ENCODE peak calls at places on chromosome 13, in five cellular contexts. J, W, Y, F and A are unnamed samples.

GRCh38 chr13:88586263-88586662 is 915.1 kb downstream of the SLITRK5 start:
- DNase-seq in J (no peak), W (no peak), Y (no peak), F (no peak), A (no peak)

GRCh38 chr13:108911807-108912206 is 282.4 kb downstream of the MYO16 start:
- DNase-seq in J (no peak), W (no peak), Y (no peak), F (no peak), A (no peak)

GRCh38 chr13:76904507-76904906 is 18.3 kb upstream of the KCTD12 start:
- DNase-seq in J (no peak), W (no peak), Y (no peak), F (no peak), A (no peak)

GRCh38 chr13:100274942-100275506 is 186.1 kb downstream of the PCCA start:
- DNase-seq in J (no peak), W (no peak), Y (no peak), F (no peak), A (no peak)

GRCh38 chr13:44758595-44759221 is 182.6 kb upstream of the TSC22D1 start:
- DNase-seq in J (peak), W (no peak), Y (no peak), F (peak), A (peak)

GRCh38 chr13:21638319-21639282 is 32.3 kb upstream of the FGF9 start:
- DNase-seq in J (peak), W (peak), Y (peak), F (peak), A (no peak)

GRCh38 chr13:89380101-89380500 is 1708.9 kb downstream of the SLITRK5 start:
- DNase-seq in J (no peak), W (no peak), Y (no peak), F (peak), A (no peak)

GRCh38 chr13:85771856-85772255 is 27.4 kb downstream of the SLITRK6 start:
- DNase-seq in J (no peak), W (no peak), Y (no peak), F (no peak), A (no peak)

GRCh38 chr13:28379371-28380083 is 115.4 kb downstream of the FLT1 start:
- DNase-seq in J (no peak), W (no peak), Y (no peak), F (no peak), A (no peak)

GRCh38 chr13:46665630-46666482 is 112.9 kb downstream of the LRCH1 start:
- DNase-seq in J (no peak), W (no peak), Y (no peak), F (no peak), A (no peak)

GRCh38 chr13:61684976-61685682 is 269.5 kb upstream of the PCDH20 start:
- DNase-seq in J (no peak), W (no peak), Y (no peak), F (no peak), A (no peak)

GRCh38 chr13:40315416-40316064 is 350.9 kb downstream of the FOXO1 start:
- DNase-seq in J (no peak), W (no peak), Y (peak), F (no peak), A (no peak)

GRCh38 chr13:40181203-40181845 is 485.1 kb downstream of the FOXO1 start:
- DNase-seq in J (peak), W (no peak), Y (no peak), F (no peak), A (no peak)

GRCh38 chr13:48979892-48980291 is 4.2 kb downstream of the FNDC3A start:
- DNase-seq in J (no peak), W (no peak), Y (no peak), F (no peak), A (no peak)

GRCh38 chr13:50129065-50129922 is 114.0 kb downstream of the KCNRG start:
- DNase-seq in J (no peak), W (no peak), Y (peak), F (no peak), A (no peak)

GRCh38 chr13:49641810-49642291 is 13.5 kb downstream of the ARL11 start:
- DNase-seq in J (no peak), W (no peak), Y (no peak), F (peak), A (no peak)

GRCh38 chr13:110581489-110582185 is 20.1 kb upstream of the RAB20 start:
- DNase-seq in J (no peak), W (no peak), Y (no peak), F (no peak), A (no peak)

GRCh38 chr13:43574601-43575000 is 212.2 kb downstream of the ENOX1 start:
- DNase-seq in J (no peak), W (no peak), Y (no peak), F (no peak), A (no peak)

GRCh38 chr13:29877456-29878096 is 27.2 kb upstream of the UBL3 start:
- DNase-seq in J (no peak), W (no peak), Y (no peak), F (peak), A (no peak)

GRCh38 chr13:43054803-43055802 is 31.7 kb downstream of the DNAJC15 start:
- DNase-seq in J (no peak), W (peak), Y (peak), F (no peak), A (peak)

GRCh38 chr13:112152846-112153245 is 85.9 kb downstream of the SOX1 start:
- DNase-seq in J (no peak), W (no peak), Y (no peak), F (no peak), A (no peak)

GRCh38 chr13:49452725-49453457 is 8.8 kb downstream of the SETDB2 start:
- DNase-seq in J (no peak), W (no peak), Y (no peak), F (no peak), A (no peak)

GRCh38 chr13:30186644-30187431 is 120.5 kb downstream of the KATNAL1 start:
- DNase-seq in J (no peak), W (no peak), Y (no peak), F (no peak), A (no peak)

GRCh38 chr13:80684525-80685017 is 343.6 kb upstream of the SPRY2 start:
- DNase-seq in J (no peak), W (no peak), Y (no peak), F (no peak), A (no peak)

GRCh38 chr13:110233682-110234280 is 73.2 kb downstream of the COL4A1 start:
- DNase-seq in J (no peak), W (no peak), Y (no peak), F (no peak), A (no peak)

GRCh38 chr13:108322206-108322824 is 52.8 kb downstream of the TNFSF13B start:
- DNase-seq in J (no peak), W (no peak), Y (no peak), F (no peak), A (no peak)

GRCh38 chr13:101919541-101920306 is 467.2 kb downstream of the ITGBL1 start:
- DNase-seq in J (no peak), W (peak), Y (no peak), F (no peak), A (no peak)

DNA sequence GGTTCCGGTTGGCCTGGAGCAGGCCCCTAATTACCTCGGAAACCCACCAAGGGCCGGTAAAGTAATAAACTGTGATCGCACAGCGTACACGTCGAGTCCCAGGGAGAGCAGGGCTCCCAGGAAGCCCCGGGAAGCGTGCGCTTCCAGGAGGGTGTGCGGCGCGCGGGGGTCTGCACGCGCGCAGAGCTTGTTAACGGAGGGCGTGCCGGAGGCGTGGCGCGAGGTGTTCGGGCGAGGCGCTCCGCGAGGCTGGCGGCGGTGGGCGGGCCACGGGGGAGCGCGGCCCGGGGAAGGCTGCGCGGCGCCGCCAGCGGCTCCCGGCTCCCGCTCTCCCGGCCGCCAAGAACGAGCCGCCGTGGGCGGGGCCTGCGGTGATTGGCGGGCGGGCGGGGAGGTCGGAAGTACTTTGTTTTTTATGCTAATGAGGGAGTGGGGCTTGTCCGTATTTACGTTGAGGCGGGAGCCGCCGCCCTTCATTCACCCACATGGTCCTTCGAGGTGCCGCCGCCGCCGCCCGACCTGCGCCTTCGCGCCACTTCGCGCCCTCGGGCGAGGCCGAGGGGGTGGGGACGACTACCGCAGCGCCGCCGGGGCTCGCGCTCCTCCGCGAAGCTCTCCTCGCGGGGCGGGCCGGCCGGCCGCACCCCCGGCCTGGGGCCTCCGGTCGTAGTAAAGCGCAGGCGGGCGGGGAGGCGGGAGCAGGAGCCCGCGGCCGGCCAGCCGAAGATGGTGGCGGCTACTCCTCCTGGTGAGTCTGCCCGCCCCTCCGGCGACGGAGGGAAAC is at the start of gene MIR17HG:
- DNase-seq in J (peak), W (peak), Y (peak), F (peak), A (peak)
- TF ChIP-seq POLR2A in J (peak), W (peak), Y (peak), F (peak), A (peak)

GRCh38 chr13:113208424-113209335 is at the start of gene PCID2:
- DNase-seq in J (peak), W (peak), Y (peak), F (peak), A (peak)
- TF ChIP-seq POLR2A in J (peak), W (peak), Y (peak), F (peak), A (peak)

GRCh38 chr13:106499113-106499512 is 36.3 kb downstream of the EFNB2 start:
- DNase-seq in J (no peak), W (no peak), Y (no peak), F (no peak), A (no peak)

GRCh38 chr13:106499905-106500304 is 35.6 kb downstream of the EFNB2 start:
- DNase-seq in J (no peak), W (no peak), Y (no peak), F (no peak), A (no peak)

GRCh38 chr13:106498571-106498970 is 36.9 kb downstream of the EFNB2 start:
- DNase-seq in J (no peak), W (no peak), Y (no peak), F (no peak), A (no peak)

GRCh38 chr13:106497079-106497478 is 38.4 kb downstream of the EFNB2 start:
- DNase-seq in J (no peak), W (no peak), Y (no peak), F (no peak), A (no peak)

DNA sequence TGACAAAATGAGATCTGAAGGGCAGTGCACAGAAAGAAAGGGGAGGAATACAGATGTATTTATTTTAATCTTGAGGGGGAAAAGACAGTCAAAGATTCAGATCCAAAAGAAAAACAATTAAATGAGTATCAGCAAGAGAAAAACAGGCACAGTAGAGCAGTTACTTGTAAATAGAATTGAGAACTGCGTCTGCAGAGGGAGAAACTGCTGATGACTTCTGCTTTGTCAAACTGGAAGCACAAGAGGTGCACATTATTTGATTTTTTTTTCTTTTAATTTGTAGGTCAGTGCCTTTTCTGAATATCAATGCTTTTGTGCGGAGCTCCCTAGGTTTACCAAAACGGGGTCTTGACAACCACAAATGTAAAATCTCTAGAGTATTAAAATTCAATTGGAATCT is 37.3 kb downstream of the EFNB2 start:
- DNase-seq in J (no peak), W (no peak), Y (no peak), F (no peak), A (no peak)
- TF ChIP-seq POLR2A in J (no peak), W (no peak), Y (no peak), F (no peak), A (no peak)

DNA sequence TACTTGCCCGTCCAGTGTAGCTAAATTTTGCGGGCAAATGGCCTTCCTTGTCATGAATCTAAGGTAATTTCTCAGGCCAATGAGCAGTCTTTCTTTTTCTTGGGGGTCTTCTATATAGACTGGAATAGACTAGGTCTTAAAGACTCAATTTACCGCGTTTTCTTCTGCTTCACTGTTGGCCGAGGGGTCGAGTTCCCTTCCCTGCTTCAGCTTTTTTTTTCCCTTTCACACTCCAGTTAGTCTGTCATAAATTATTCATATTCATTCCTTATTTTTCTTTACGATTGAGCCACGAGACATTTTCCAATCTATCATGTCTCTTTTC is 276 bp downstream of the ALG11 start:
- DNase-seq in J (no peak), W (no peak), Y (no peak), F (no peak), A (no peak)
- TF ChIP-seq POLR2A in J (no peak), W (no peak), Y (no peak), F (no peak), A (no peak)

GRCh38 chr13:72727417-72728289 is at the start of the genes BORA and MZT1:
- DNase-seq in J (peak), W (peak), Y (peak), F (peak), A (peak)
- TF ChIP-seq POLR2A in J (peak), W (no peak), Y (peak), F (peak), A (peak)

DNA sequence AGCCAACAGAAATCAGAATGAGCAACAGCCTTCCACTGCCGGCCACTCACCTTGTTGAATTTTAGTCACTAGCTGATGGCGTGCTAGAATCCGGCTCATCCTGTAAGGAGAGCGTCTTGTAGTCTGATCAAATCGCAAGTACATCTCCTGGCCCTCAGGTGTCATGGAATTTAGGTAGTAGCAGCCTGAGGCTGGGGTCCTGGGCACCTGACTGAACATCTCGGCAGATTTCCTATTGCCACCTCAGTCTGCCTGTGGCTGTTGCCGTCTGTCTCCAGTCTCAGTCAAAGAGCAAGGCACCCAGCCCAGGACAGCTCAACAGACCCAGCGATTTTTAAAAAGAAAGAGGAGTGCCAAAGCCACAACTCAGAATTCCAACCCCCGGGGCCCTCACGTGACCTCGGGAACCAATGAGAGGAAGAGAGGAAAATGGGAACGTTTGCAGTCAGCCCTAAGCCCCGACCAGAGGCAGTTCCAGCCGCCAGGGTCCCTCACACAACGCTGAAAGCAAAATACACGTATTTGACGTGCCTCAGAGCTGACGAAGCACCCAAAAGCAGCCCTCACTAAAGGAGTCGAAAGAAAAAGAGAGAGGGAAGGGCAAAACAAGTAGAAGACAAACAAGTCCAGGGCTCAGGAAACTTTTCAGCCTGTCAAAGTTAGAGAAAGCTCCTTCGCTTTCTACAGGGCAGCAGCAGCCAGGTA is at the start of gene STARD13:
- DNase-seq in J (peak), W (peak), Y (peak), F (peak), A (peak)
- TF ChIP-seq POLR2A in J (peak), W (peak), Y (peak), F (peak), A (peak)

DNA sequence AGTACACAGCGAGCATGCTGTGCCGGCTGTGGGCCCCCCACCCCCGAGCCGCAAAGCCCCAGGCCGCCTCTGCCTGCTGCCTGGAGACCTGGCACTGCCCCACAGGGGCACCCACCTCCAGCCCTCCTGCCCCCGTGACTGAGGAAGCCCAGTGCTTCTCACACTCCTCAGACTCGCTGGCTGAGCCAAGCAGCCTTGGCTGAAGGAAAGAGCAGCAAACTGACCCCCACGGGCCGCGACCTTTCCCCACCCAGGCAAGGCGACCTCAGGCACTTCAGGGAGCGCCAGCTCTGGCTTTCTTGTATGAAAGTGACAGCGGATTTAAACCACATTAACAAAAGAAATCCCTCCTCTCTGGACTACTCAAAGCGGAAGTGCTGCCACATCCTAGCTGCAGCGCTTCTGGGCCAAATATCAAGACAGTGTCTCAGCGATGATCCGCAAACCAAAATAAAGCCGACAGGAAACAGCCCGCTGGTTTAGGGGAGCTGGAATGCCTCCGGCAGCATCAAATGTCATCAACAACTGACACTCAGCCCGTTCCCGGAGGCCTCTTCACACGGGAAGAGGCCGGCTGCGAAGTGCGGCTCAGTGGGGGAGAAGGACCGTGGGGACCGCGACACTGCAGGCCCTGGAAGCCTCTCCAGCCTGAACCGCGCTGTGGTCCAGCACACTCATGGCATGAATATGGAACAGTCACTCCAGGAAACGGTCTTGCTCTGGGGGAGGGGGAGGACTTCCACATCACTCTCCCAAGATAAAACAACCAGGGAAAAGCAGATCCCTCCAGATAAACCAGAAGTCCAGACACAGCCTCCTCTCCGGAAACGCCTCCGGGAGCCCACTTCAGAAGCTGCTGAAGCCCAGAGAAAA is 1.5 kb downstream of the RASA3 start:
- DNase-seq in J (no peak), W (no peak), Y (peak), F (peak), A (no peak)
- TF ChIP-seq POLR2A in J (peak), W (no peak), Y (no peak), F (peak), A (no peak)

GRCh38 chr13:52454825-52455676 is at the start of gene CKAP2:
- DNase-seq in J (peak), W (peak), Y (peak), F (peak), A (peak)
- TF ChIP-seq POLR2A in J (peak), W (peak), Y (peak), F (peak), A (peak)